ENCODE peak calls at places on chromosomes 1 and 21, in ten cellular contexts. E is brain microvascular endothelial cell, G is right lobe of liver, J is stomach, U is thoracic aorta, O is cardiac muscle cell, B is heart left ventricle, R is lung, N is BJ, P is HFF-Myc. F is an unnamed sample.

GRCh38 chr1:174023438-174023837 is 1.3 kb upstream of the RC3H1 start:
- DNase-seq in E (peak), G (no peak), J (peak), U (no peak), O (peak), B (no peak), R (peak), N (no peak), P (no peak), F (no peak)

GRCh38 chr21:41659791-41660560 is 106.9 kb downstream of the RIPK4 start:
- DNase-seq in E (peak), G (peak), J (no peak), U (peak), O (no peak), B (no peak), R (no peak), N (no peak), P (no peak), F (no peak)

GRCh38 chr1:18386591-18386990 is 94.1 kb upstream of the KLHDC7A start:
- DNase-seq in E (no peak), G (no peak), J (no peak), U (no peak), O (no peak), B (no peak), R (no peak), N (no peak), P (no peak), F (no peak)

GRCh38 chr1:5813480-5813879 is 178.7 kb downstream of the NPHP4 start:
- DNase-seq in E (no peak), G (no peak), J (no peak), U (no peak), O (no peak), B (no peak), R (no peak), N (no peak), P (no peak), F (no peak)

GRCh38 chr1:4176841-4177240 is 276.8 kb upstream of the C1orf174 start:
- DNase-seq in E (no peak), G (no peak), J (no peak), U (no peak), O (no peak), B (no peak), R (no peak), N (no peak), P (no peak), F (no peak)

GRCh38 chr1:150322310-150322709 is 977 bp downstream of the PRPF3 start:
- DNase-seq in E (no peak), G (no peak), J (no peak), U (no peak), O (no peak), B (no peak), R (no peak), N (no peak), P (no peak), F (no peak)

GRCh38 chr1:212354464-212354863 is 60.2 kb downstream of the PACC1 start:
- DNase-seq in E (no peak), G (no peak), J (no peak), U (no peak), O (no peak), B (no peak), R (no peak), N (no peak), P (no peak), F (no peak)

GRCh38 chr1:68321084-68321685 is 88.9 kb upstream of the WLS start:
- DNase-seq in E (peak), G (peak), J (peak), U (peak), O (peak), B (peak), R (peak), N (no peak), P (no peak), F (no peak)

GRCh38 chr1:19644761-19645543 is 841 bp downstream of the NBL1 start:
- DNase-seq in E (no peak), G (no peak), J (peak), U (no peak), O (peak), B (peak), R (no peak), N (no peak), P (no peak), F (peak)

GRCh38 chr1:186139706-186140105 is 235.3 kb downstream of the TPR start:
- DNase-seq in E (peak), G (no peak), J (no peak), U (no peak), O (no peak), B (no peak), R (no peak), N (peak), P (no peak), F (no peak)

GRCh38 chr1:158999301-159000069 is 10.2 kb upstream of the IFI16 start:
- DNase-seq in E (peak), G (peak), J (no peak), U (no peak), O (peak), B (peak), R (peak), N (peak), P (peak), F (no peak)

GRCh38 chr1:227948493-227949260 is 945 bp upstream of the WNT9A start:
- DNase-seq in E (no peak), G (no peak), J (peak), U (no peak), O (no peak), B (no peak), R (no peak), N (no peak), P (no peak), F (peak)

GRCh38 chr1:19169642-19170041 is 40.4 kb downstream of the UBR4 start:
- DNase-seq in E (no peak), G (no peak), J (no peak), U (no peak), O (no peak), B (no peak), R (no peak), N (peak), P (no peak), F (peak)

GRCh38 chr1:88920845-88921244 is 29.5 kb upstream of the GTF2B start:
- DNase-seq in E (no peak), G (no peak), J (no peak), U (no peak), O (no peak), B (no peak), R (no peak), N (no peak), P (no peak), F (no peak)

GRCh38 chr1:45679123-45679522 is 7.2 kb downstream of the GPBP1L1 start:
- DNase-seq in E (no peak), G (no peak), J (no peak), U (no peak), O (no peak), B (no peak), R (no peak), N (no peak), P (no peak), F (no peak)

DNA sequence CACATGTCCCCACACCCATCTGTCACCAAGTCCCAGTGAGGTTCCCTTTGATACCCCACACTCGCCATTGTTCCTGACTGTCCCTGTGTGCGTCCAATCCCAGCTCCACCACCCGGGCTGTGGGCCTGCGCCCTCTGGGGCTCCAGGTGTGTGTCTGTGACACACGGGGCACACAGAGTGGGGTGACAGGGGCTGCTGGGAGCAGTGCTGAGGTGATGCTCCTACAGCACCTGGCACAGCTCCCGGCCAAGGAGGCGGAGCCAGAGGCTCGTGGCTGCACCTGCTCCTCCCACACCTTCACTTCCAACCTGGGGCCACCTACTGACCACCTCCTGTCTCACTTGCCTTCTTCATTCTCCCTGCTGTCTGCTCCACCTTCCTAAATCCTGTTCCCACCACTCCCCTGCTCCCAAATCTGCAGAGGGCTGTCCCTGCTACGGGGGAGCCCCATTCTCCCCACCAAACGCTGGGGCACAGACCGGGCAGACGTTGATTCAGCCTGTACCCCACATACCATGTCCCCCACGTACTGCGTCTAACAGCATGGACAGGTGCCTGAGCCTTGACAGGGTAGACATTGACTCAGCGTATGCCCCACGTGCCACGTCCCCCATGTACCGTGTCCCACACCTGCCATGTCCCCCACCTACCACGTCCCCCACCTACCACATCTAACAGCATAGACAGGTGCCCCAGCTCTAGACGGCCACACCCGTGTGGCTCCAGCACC is 16.4 kb downstream of the WDR4 start:
- DNase-seq in E (no peak), G (no peak), J (peak), U (no peak), O (no peak), B (no peak), R (no peak), N (no peak), P (no peak), F (no peak)
- TF ChIP-seq CTCF in E (peak), G (no peak), J (no peak), U (no peak), O (no peak), B (no peak), R (no peak), N (no peak), P (no peak), F (no peak)

DNA sequence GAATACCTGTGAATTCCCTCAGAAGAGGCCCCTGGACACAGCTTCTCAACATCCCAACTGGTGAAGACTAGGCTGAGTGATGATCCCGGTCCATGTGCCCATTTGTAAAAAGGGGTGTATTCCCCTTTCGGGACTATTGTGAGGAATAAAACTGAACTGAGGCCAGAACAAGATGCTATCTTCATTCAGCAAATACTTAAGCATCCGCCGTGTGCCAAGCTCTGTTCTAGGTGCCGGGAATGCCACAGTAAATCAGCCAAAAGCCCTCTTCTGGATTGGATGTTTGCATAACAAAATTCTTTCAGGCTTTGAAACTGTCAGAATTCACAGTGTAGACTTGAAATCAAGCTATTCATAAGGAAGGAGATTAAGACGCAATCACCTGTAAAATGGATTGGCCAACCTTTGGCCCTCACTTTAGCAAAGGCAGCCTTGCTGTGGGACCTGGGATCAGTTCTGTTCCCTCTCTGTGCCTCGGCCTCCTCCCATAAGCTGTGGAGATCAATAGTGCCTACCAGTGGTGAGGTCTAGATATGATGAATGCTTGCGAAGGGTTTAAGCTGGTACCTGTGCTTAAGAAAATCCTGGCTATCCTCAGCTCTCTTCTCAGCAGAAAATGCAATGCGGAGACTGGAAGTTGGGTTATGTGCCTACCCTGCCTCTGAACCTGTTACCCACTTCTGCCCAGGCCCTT is 1.8 kb downstream of the ALPL start:
- DNase-seq in E (no peak), G (no peak), J (no peak), U (no peak), O (no peak), B (no peak), R (no peak), N (no peak), P (no peak), F (no peak)
- TF ChIP-seq CTCF in E (peak), G (peak), J (no peak), U (no peak), O (peak), B (no peak), R (no peak), N (peak), P (no peak), F (no peak)

DNA sequence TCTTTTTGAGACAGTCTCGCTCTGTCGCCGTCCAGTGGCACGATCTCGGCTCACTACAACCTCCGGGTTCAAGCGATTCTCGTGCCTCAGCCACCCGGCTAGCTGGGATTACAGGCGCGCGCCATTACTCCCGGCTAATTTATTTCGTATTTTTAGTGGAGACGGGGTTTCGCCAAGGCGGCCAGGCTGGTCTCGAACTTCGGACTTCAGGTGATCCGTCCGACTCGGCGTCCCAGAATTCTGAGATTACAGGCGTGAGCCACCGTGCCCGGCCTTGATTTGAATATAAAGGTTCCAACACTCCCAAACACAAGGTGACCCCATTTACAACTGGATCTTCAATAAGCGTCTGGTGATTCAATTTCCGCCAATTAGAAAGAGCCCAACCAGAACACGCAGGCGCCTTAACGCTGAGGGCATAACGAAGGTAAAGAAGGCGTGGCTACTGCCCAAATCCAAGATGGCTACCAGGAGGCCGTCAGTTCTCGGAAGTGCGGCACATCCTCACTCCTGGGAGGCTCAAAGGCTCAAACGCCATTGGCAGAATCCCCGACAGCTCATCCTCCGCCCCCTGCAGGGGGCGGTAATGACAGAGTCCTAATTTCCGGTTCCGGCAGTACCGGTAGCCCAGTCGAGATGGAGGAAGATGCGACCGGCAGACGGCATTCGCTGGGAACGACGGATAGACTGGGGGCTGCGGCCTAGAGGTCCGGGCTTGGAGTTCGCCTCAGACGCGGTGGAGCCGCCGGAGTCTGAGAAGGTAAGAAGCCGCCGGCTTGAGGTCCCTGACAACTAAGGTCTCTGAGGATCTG is at the start of gene SLC25A44:
- DNase-seq in E (peak), G (peak), J (peak), U (peak), O (peak), B (peak), R (peak), N (peak), P (peak), F (peak)
- TF ChIP-seq CTCF in E (peak), G (peak), J (no peak), U (peak), O (peak), B (peak), R (no peak), N (peak), P (peak), F (peak)

DNA sequence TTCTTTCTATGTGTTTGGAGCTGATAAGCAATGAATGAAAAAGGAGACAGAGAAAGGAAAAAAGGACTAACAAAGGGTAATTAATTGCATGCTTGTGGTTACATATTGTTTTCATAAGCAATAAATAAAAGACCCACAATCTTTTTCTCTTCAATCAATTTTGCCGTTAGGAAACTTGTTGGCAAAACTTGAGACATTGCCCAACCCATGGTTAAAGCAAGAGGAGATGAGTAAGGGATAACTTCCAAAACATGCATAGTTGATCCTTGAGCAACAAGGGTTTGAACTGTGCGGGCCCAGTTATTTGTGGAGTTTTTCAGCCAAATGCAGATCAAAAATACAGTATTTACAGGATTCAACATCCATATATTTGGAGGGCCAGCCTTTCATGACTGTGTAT is 572.4 kb downstream of the AMY1C start:
- DNase-seq in E (no peak), G (no peak), J (no peak), U (no peak), O (no peak), B (no peak), R (no peak), N (no peak), P (no peak), F (no peak)
- TF ChIP-seq CTCF in E (no peak), G (no peak), J (no peak), U (no peak), O (no peak), B (no peak), R (no peak), N (no peak), P (no peak), F (no peak)

GRCh38 chr1:34398916-34399275 is 222.2 kb downstream of the C1orf94 start:
- DNase-seq in E (no peak), G (no peak), J (no peak), U (no peak), O (no peak), B (no peak), R (no peak), N (no peak), P (no peak), F (no peak)
- TF ChIP-seq CTCF in E (no peak), G (no peak), J (no peak), U (no peak), O (no peak), B (no peak), R (no peak), N (no peak), P (no peak), F (no peak)

F was measured in GM13976.